ENCODE peak calls at places on chromosome 15, in eight cellular contexts. S, B, V, O, J, Q, E and U are unnamed samples.

GRCh38 chr15:75811616-75812015 is 31.6 kb upstream of the UBE2Q2 start:
- DNase-seq in S (no peak), B (no peak), V (no peak), O (no peak), J (no peak), Q (no peak), E (no peak), U (no peak)

GRCh38 chr15:55589297-55589696 is 1.2 kb upstream of the PYGO1 start:
- DNase-seq in S (no peak), B (no peak), V (no peak), O (no peak), J (no peak), Q (no peak), E (no peak), U (no peak)

GRCh38 chr15:48177383-48177874 is 666 bp downstream of the MYEF2 start:
- DNase-seq in S (no peak), B (no peak), V (no peak), O (no peak), J (peak), Q (no peak), E (peak), U (peak)

GRCh38 chr15:52784799-52785671 is 5.1 kb downstream of the ONECUT1 start:
- DNase-seq in S (no peak), B (no peak), V (no peak), O (peak), J (no peak), Q (no peak), E (no peak), U (no peak)

GRCh38 chr15:69098688-69099087 is 61.7 kb upstream of the GLCE start:
- DNase-seq in S (no peak), B (no peak), V (no peak), O (no peak), J (no peak), Q (no peak), E (no peak), U (no peak)

GRCh38 chr15:98669638-98670037 is 21.3 kb downstream of the IGF1R start:
- DNase-seq in S (no peak), B (no peak), V (no peak), O (no peak), J (no peak), Q (no peak), E (no peak), U (no peak)

GRCh38 chr15:48298914-48299313 is 32.3 kb upstream of the DUT start:
- DNase-seq in S (no peak), B (no peak), V (no peak), O (no peak), J (no peak), Q (no peak), E (no peak), U (no peak)

GRCh38 chr15:78914027-78914764 is 30.6 kb downstream of the CTSH start:
- DNase-seq in S (no peak), B (peak), V (no peak), O (peak), J (no peak), Q (no peak), E (no peak), U (no peak)

GRCh38 chr15:68368731-68369435 is 63.1 kb downstream of the ITGA11 start:
- DNase-seq in S (no peak), B (no peak), V (no peak), O (no peak), J (no peak), Q (no peak), E (peak), U (no peak)

DNA sequence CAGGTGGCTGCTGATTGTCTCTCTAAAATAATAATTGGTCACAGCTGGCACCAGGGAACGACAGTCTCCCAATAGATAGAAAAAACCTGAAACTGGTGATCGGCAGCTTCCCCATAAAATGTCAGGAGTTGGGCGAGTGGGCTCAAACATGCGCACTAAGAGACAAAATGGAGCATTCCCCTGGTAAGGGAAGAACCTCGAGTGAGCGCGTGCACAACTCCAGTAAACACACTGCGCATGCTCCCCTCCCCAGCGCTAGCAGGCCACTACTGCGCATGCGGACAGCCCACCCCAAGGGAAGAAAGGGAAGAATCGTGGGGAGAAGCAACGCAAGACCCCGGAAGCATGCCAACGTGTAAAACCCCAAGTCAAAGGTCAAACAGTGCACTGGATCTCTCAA is 7.7 kb upstream of the STARD5 start:
- DNase-seq in S (no peak), B (no peak), V (no peak), O (no peak), J (no peak), Q (no peak), E (no peak), U (no peak)
- TF ChIP-seq POLR2A in S (no peak), B (no peak), V (no peak), O (no peak), J (no peak), Q (no peak), E (no peak), U (no peak)

GRCh38 chr15:74433592-74434259 is at the start of gene SEMA7A:
- DNase-seq in S (no peak), B (peak), V (peak), O (peak), J (peak), Q (peak), E (peak), U (peak)
- TF ChIP-seq POLR2A in S (no peak), B (peak), V (peak), O (no peak), J (peak), Q (peak), E (peak), U (peak)

DNA sequence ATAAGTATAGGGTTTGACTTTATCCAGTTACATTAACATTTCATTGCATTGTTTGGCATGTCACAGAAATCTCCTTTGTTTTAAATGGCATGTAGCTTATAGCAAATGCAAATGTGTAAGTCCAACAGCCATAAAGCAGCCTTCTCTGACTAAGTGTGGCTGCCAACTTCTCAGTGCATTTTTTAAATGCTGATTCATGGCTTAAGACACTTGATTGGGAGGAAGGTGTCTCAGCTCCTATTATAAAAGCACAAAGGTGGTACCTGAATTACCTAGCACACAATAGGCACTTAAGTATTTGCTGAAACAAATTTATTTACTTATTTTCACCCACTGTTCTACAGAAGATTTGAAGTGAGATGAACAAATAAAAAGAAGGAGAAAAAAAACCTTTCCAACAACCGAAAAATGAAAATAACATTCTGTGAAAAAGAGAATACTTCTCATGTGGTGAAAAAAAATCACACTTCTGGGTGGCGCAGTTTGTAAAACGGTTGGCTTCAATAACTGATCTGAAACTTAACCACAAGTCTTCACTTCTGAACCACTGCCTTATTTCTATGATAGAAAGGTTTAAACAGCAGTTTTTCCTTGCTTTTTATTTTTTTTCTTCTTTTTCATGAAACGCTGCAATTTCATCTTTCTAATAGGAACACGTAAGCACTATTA is 105.5 kb upstream of the ICE2 start:
- DNase-seq in S (no peak), B (no peak), V (no peak), O (no peak), J (no peak), Q (no peak), E (no peak), U (no peak)
- TF ChIP-seq POLR2A in S (no peak), B (no peak), V (no peak), O (no peak), J (no peak), Q (no peak), E (no peak), U (no peak)

GRCh38 chr15:54585063-54585462 is 606.8 kb downstream of the UNC13C start:
- DNase-seq in S (no peak), B (no peak), V (no peak), O (no peak), J (no peak), Q (no peak), E (no peak), U (no peak)
- TF ChIP-seq POLR2A in S (no peak), B (no peak), V (no peak), O (no peak), J (no peak), Q (no peak), E (no peak), U (no peak)

DNA sequence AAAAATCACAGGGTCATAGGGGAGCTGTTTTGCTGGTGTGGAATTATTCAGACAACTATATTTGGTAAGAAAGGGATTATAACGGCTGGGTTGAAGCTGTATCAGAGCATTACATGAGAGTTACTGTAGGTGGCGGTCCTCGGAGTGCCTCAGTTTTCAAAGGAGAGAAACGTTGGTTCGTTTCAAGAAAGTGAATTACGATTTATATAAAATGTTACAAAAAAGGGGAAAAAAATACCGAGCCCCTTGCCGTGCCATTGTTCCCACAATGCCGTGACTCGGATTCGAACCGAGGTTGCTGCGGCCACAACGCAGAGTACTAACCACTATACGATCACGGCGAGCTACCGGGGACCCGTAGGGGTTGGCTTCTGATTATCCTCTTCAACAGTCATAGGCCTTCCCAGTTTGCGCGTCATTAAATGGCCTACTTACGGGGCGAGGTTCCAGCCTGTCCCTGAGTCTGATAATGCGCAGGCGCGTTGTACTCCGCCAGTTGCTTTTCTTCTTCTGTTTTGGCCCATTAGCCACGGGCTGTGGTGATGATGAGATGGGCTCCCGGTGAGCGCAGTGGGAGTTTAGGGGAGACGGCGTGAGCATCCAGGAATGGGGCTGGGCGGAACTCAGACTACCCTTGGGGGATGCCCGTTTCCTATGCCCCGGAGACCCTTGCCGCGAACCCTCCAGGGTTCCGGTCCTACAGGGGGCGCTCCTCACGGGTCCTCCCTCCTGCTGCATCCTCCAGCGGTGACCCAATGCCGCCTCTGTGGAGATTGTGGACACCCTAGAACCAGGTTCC is 10.8 kb upstream of the SHF start:
- DNase-seq in S (peak), B (peak), V (peak), O (peak), J (peak), Q (peak), E (peak), U (peak)
- TF ChIP-seq POLR2A in S (peak), B (peak), V (peak), O (peak), J (peak), Q (peak), E (peak), U (peak)

GRCh38 chr15:74780523-74780982 is 1.3 kb upstream of the CSK start:
- DNase-seq in S (no peak), B (no peak), V (no peak), O (no peak), J (no peak), Q (no peak), E (no peak), U (no peak)

GRCh38 chr15:74782596-74783071 is 754 bp downstream of the CSK start:
- DNase-seq in S (no peak), B (no peak), V (no peak), O (no peak), J (no peak), Q (no peak), E (no peak), U (no peak)

GRCh38 chr15:74781673-74782595 is at the start of gene CSK:
- DNase-seq in S (no peak), B (peak), V (peak), O (peak), J (no peak), Q (peak), E (peak), U (peak)

GRCh38 chr15:74779162-74779648 is 2.7 kb upstream of the CSK start:
- DNase-seq in S (no peak), B (no peak), V (no peak), O (no peak), J (no peak), Q (no peak), E (no peak), U (no peak)

DNA sequence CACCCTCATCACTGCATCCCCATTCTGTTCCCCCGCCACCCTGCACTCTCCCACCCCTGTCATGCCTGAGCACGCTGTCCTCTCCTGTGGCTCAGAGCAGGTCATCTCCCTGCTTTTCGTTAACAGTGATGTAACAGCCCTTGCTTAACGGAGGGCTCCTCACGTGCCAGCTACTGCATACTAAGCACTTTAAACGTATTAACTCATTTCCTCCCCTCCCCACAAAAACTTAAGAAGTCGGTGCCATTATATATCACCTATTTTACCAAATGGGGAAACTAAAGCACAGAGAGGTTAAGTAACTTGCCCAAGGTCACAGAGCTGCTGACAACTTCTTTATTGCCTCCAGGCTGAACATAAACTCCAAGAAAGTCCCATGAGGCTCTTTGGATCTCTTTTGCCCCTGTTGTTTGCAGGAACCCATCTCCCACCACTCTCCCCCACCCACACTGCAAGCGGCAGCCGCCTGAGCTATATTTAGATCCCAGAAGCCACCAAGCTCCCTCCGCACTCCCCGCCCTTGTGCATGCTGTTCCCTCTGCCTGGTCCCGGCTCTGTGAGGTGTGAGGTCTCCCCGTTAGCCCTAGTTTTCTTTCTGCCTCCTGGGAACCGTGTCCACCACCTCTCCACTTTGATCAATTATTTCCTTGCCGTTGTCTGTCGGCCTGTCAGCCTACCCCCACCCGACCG is 752 bp upstream of the CSK start:
- DNase-seq in S (no peak), B (no peak), V (no peak), O (no peak), J (no peak), Q (no peak), E (peak), U (peak)
- TF ChIP-seq POLR2A in S (no peak), B (no peak), V (no peak), O (no peak), J (peak), Q (no peak), E (no peak), U (no peak)